ENCODE peak calls at places on chromosomes 6 and 20, in nine cellular contexts. F, X, B, A, S, V, N, O and E are unnamed samples.

GRCh38 chr6:6314601-6315000 is 5.9 kb downstream of the F13A1 start:
- DNase-seq in F (no peak), X (no peak), B (no peak), A (no peak), S (no peak), V (no peak), N (no peak), O (no peak), E (no peak)

GRCh38 chr6:44661221-44661609 is 273.7 kb downstream of the CDC5L start:
- DNase-seq in F (no peak), X (no peak), B (no peak), A (no peak), S (peak), V (no peak), N (peak), O (no peak), E (no peak)

GRCh38 chr6:47169785-47170685 is 127.9 kb upstream of the ADGRF1 start:
- DNase-seq in F (no peak), X (no peak), B (no peak), A (no peak), S (peak), V (no peak), N (peak), O (no peak), E (peak)

GRCh38 chr6:154705471-154706113 is 27.6 kb upstream of the SCAF8 start:
- DNase-seq in F (no peak), X (no peak), B (no peak), A (peak), S (peak), V (no peak), N (no peak), O (no peak), E (peak)

GRCh38 chr6:138537090-138537489 is 37.8 kb upstream of the NHSL1 start:
- DNase-seq in F (no peak), X (no peak), B (no peak), A (no peak), S (no peak), V (no peak), N (no peak), O (no peak), E (no peak)

GRCh38 chr6:3367630-3368029 is 89.2 kb downstream of the SLC22A23 start:
- DNase-seq in F (no peak), X (no peak), B (no peak), A (no peak), S (no peak), V (no peak), N (no peak), O (no peak), E (no peak)

GRCh38 chr6:16873698-16874097 is 112.4 kb upstream of the ATXN1 start:
- DNase-seq in F (no peak), X (no peak), B (no peak), A (no peak), S (no peak), V (no peak), N (no peak), O (no peak), E (no peak)

GRCh38 chr20:13363473-13363872 is 142.4 kb downstream of the ISM1 start:
- DNase-seq in F (no peak), X (no peak), B (no peak), A (no peak), S (no peak), V (no peak), N (no peak), O (no peak), E (no peak)

GRCh38 chr6:40490508-40490907 is 96.7 kb downstream of the LRFN2 start:
- DNase-seq in F (no peak), X (no peak), B (no peak), A (no peak), S (no peak), V (no peak), N (no peak), O (no peak), E (no peak)

GRCh38 chr20:57882451-57883161 is 172.8 kb upstream of the PMEPA1 start:
- DNase-seq in F (no peak), X (no peak), B (no peak), A (no peak), S (no peak), V (no peak), N (no peak), O (no peak), E (peak)

GRCh38 chr6:52361945-52362442 is at the start of gene PAQR8:
- DNase-seq in F (no peak), X (peak), B (peak), A (peak), S (peak), V (no peak), N (peak), O (peak), E (peak)

GRCh38 chr6:111580826-111581505 is 24.7 kb downstream of the TRAF3IP2 start:
- DNase-seq in F (no peak), X (no peak), B (no peak), A (no peak), S (no peak), V (no peak), N (peak), O (no peak), E (peak)

GRCh38 chr6:96520851-96521115 is 823 bp upstream of the UFL1 start:
- DNase-seq in F (no peak), X (no peak), B (no peak), A (no peak), S (no peak), V (no peak), N (peak), O (no peak), E (no peak)

GRCh38 chr20:20614391-20614790 is 98.1 kb downstream of the RALGAPA2 start:
- DNase-seq in F (no peak), X (no peak), B (no peak), A (no peak), S (no peak), V (no peak), N (no peak), O (no peak), E (no peak)

GRCh38 chr20:35108921-35109320 is 16.3 kb upstream of the TRPC4AP start:
- DNase-seq in F (no peak), X (no peak), B (no peak), A (no peak), S (no peak), V (no peak), N (peak), O (no peak), E (peak)

GRCh38 chr6:3902786-3903648 is 53.8 kb downstream of the FAM50B start:
- DNase-seq in F (no peak), X (no peak), B (no peak), A (no peak), S (no peak), V (no peak), N (no peak), O (no peak), E (no peak)

GRCh38 chr20:43727980-43728590 is 1.3 kb upstream of the GTSF1L start:
- DNase-seq in F (no peak), X (no peak), B (no peak), A (no peak), S (peak), V (no peak), N (no peak), O (no peak), E (no peak)

GRCh38 chr6:23523771-23524170 is 602.2 kb upstream of the NRSN1 start:
- DNase-seq in F (no peak), X (no peak), B (no peak), A (no peak), S (no peak), V (no peak), N (no peak), O (no peak), E (no peak)

GRCh38 chr6:123564363-123564762 is 72.4 kb downstream of the TRDN start:
- DNase-seq in F (no peak), X (no peak), B (no peak), A (no peak), S (no peak), V (no peak), N (no peak), O (no peak), E (no peak)

GRCh38 chr20:11958852-11959251 is 41.2 kb downstream of the BTBD3 start:
- DNase-seq in F (no peak), X (no peak), B (no peak), A (no peak), S (no peak), V (no peak), N (no peak), O (no peak), E (no peak)

GRCh38 chr6:46220351-46221220 is 49.8 kb upstream of the ENPP5 start:
- DNase-seq in F (no peak), X (no peak), B (no peak), A (no peak), S (no peak), V (no peak), N (no peak), O (no peak), E (no peak)

GRCh38 chr6:29602564-29603361 is 17.8 kb downstream of the OR2H2 start:
- DNase-seq in F (peak), X (no peak), B (no peak), A (peak), S (peak), V (no peak), N (no peak), O (no peak), E (peak)

GRCh38 chr20:53597521-53598120 is 4.0 kb upstream of the ZNF217 start:
- DNase-seq in F (no peak), X (no peak), B (no peak), A (no peak), S (no peak), V (no peak), N (no peak), O (no peak), E (no peak)

GRCh38 chr20:53597085-53597482 is 3.4 kb upstream of the ZNF217 start:
- DNase-seq in F (no peak), X (no peak), B (no peak), A (no peak), S (peak), V (no peak), N (peak), O (no peak), E (peak)

GRCh38 chr20:53598140-53599038 is 4.8 kb upstream of the ZNF217 start:
- DNase-seq in F (no peak), X (no peak), B (no peak), A (no peak), S (no peak), V (no peak), N (no peak), O (no peak), E (no peak)

GRCh38 chr20:53595018-53595378 is 1.4 kb upstream of the ZNF217 start:
- DNase-seq in F (no peak), X (no peak), B (no peak), A (no peak), S (no peak), V (no peak), N (no peak), O (no peak), E (peak)

GRCh38 chr20:53594068-53595017 is 704 bp upstream of the ZNF217 start:
- DNase-seq in F (peak), X (peak), B (peak), A (peak), S (peak), V (peak), N (peak), O (peak), E (peak)
- TF ChIP-seq CTCF in F (no peak), X (peak), B (peak), A (peak), S (no peak), V (peak), N (no peak), O (no peak), E (peak)

DNA sequence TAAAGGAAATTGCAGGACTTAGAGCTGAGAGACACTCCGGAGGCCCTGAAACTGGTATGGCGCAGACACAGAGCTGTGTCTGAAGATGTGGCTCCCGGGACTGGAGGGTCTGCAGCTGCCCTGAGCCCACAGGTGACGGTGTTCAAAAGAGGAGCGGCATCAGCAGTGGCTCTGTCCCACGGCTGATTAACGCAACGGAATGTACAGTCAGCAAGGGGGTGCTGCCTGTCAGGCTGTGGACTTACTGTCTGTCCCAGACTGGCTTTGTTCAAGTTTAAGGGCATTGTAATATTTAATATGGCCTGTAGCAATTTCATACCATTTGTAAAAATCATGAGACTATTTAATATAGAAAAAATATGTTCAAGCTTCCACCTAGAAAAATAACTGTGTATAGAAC is 228.0 kb upstream of the TAB2 start:
- DNase-seq in F (no peak), X (no peak), B (no peak), A (no peak), S (no peak), V (no peak), N (no peak), O (no peak), E (no peak)
- TF ChIP-seq CTCF in F (no peak), X (no peak), B (no peak), A (no peak), S (no peak), V (no peak), N (no peak), O (no peak), E (no peak)

GRCh38 chr6:100573169-100573568 is 108.4 kb upstream of the SIM1 start:
- DNase-seq in F (no peak), X (no peak), B (no peak), A (peak), S (peak), V (no peak), N (peak), O (no peak), E (peak)
- TF ChIP-seq CTCF in F (peak), X (peak), B (no peak), A (peak), S (peak), V (peak), N (peak), O (peak), E (peak)

GRCh38 chr6:144353871-144354314 is 68.8 kb downstream of the UTRN start:
- DNase-seq in F (no peak), X (no peak), B (no peak), A (no peak), S (no peak), V (no peak), N (no peak), O (no peak), E (no peak)

GRCh38 chr6:144351338-144351737 is 66.2 kb downstream of the UTRN start:
- DNase-seq in F (no peak), X (no peak), B (no peak), A (no peak), S (no peak), V (no peak), N (no peak), O (no peak), E (no peak)

GRCh38 chr6:144350176-144350575 is 65.0 kb downstream of the UTRN start:
- DNase-seq in F (no peak), X (no peak), B (no peak), A (no peak), S (no peak), V (no peak), N (no peak), O (no peak), E (no peak)

GRCh38 chr6:144351741-144352140 is 66.6 kb downstream of the UTRN start:
- DNase-seq in F (no peak), X (no peak), B (no peak), A (no peak), S (no peak), V (no peak), N (no peak), O (no peak), E (no peak)

GRCh38 chr6:144352310-144352709 is 67.2 kb downstream of the UTRN start:
- DNase-seq in F (no peak), X (no peak), B (no peak), A (no peak), S (no peak), V (no peak), N (no peak), O (no peak), E (no peak)
- TF ChIP-seq CTCF in F (no peak), X (no peak), B (no peak), A (no peak), S (no peak), V (no peak), N (no peak), O (no peak), E (no peak)

GRCh38 chr20:37662261-37662660 is 31.6 kb upstream of the CTNNBL1 start:
- DNase-seq in F (no peak), X (no peak), B (no peak), A (no peak), S (no peak), V (no peak), N (no peak), O (no peak), E (no peak)
- TF ChIP-seq CTCF in F (no peak), X (no peak), B (no peak), A (no peak), S (no peak), V (no peak), N (no peak), O (no peak), E (no peak)

DNA sequence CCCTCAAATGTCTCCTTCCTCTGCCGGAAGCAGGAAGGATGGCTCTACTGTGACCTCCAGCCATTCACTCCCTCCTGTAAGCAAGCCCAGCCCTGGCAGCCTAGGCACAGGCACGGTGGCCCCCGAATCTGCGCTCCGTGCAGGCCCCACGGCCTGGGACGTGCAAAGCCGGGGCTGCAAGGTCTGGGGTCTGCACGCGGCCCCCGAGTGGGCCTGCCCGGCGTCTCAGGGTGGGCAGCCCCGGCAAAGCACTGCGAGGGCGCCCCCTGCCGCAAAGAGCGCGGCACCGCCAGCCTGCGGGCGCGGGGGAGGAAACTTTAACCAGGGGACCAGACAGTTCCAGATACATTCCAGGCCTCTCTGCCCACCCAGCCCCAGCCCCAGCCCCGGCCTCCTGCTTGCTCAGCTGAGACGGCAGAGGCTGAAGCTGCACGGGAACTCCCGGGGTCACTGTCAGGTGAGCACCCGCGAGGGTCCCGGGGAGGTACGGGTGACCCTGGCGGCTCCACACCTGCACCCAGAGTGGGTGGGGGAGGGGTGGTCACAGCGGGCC is 98.8 kb downstream of the ASXL1 start:
- DNase-seq in F (no peak), X (peak), B (no peak), A (peak), S (peak), V (no peak), N (no peak), O (peak), E (no peak)
- TF ChIP-seq CTCF in F (peak), X (peak), B (peak), A (peak), S (peak), V (peak), N (peak), O (peak), E (no peak)

GRCh38 chr6:12311106-12311505 is 20.9 kb downstream of the EDN1 start:
- DNase-seq in F (no peak), X (no peak), B (no peak), A (no peak), S (no peak), V (no peak), N (peak), O (no peak), E (peak)
- TF ChIP-seq CTCF in F (peak), X (no peak), B (no peak), A (no peak), S (peak), V (peak), N (no peak), O (no peak), E (peak)